ENCODE peak calls at places on chromosome 13, in eight cellular contexts. T, Z, R, J, A, G, P and Q are unnamed samples. For H3K4me1, the result is how much of the 10 kb centered on the place peaks cover.

GRCh38 chr13:46641274-46642081 is 88.5 kb downstream of the LRCH1 start:
- DNase-seq in T (peak), Z (no peak), R (peak), J (no peak), A (no peak), G (no peak), P (peak), Q (no peak)

GRCh38 chr13:40336228-40337221 is 329.9 kb downstream of the FOXO1 start:
- DNase-seq in T (no peak), Z (no peak), R (no peak), J (no peak), A (no peak), G (no peak), P (no peak), Q (no peak)

GRCh38 chr13:31440132-31440531 is 240.4 kb downstream of the B3GLCT start:
- DNase-seq in T (no peak), Z (no peak), R (no peak), J (no peak), A (no peak), G (no peak), P (no peak), Q (no peak)

GRCh38 chr13:42478531-42479156 is 95.3 kb upstream of the TNFSF11 start:
- DNase-seq in T (no peak), Z (peak), R (peak), J (peak), A (peak), G (no peak), P (peak), Q (no peak)

GRCh38 chr13:31674056-31674455 is 65.3 kb upstream of the RXFP2 start:
- DNase-seq in T (peak), Z (no peak), R (peak), J (no peak), A (no peak), G (no peak), P (no peak), Q (no peak)

GRCh38 chr13:47933688-47934011 is 67.4 kb downstream of the SUCLA2 start:
- DNase-seq in T (peak), Z (peak), R (no peak), J (no peak), A (peak), G (no peak), P (no peak), Q (no peak)

GRCh38 chr13:106036870-106037269 is 498.6 kb downstream of the EFNB2 start:
- DNase-seq in T (no peak), Z (peak), R (no peak), J (peak), A (no peak), G (no peak), P (no peak), Q (no peak)

GRCh38 chr13:44899967-44900366 is 89.3 kb downstream of the NUFIP1 start:
- DNase-seq in T (no peak), Z (peak), R (no peak), J (no peak), A (no peak), G (no peak), P (no peak), Q (no peak)

GRCh38 chr13:45474584-45475454 is 10.1 kb downstream of the COG3 start:
- DNase-seq in T (no peak), Z (no peak), R (no peak), J (no peak), A (no peak), G (no peak), P (no peak), Q (no peak)

GRCh38 chr13:46071590-46072249 is 19.2 kb upstream of the ZC3H13 start:
- DNase-seq in T (no peak), Z (no peak), R (no peak), J (no peak), A (no peak), G (no peak), P (no peak), Q (no peak)

GRCh38 chr13:78595458-78595818 is 7.9 kb downstream of the POU4F1 start:
- DNase-seq in T (no peak), Z (no peak), R (no peak), J (peak), A (no peak), G (no peak), P (no peak), Q (no peak)

GRCh38 chr13:73303858-73304257 is 245.1 kb downstream of the KLF5 start:
- DNase-seq in T (peak), Z (peak), R (peak), J (no peak), A (peak), G (no peak), P (no peak), Q (no peak)

GRCh38 chr13:20127563-20128458 is 33.0 kb downstream of the GJA3 start:
- DNase-seq in T (peak), Z (peak), R (peak), J (peak), A (peak), G (no peak), P (peak), Q (peak)

GRCh38 chr13:54033323-54033861 is 1004.8 kb downstream of the OLFM4 start:
- DNase-seq in T (no peak), Z (no peak), R (no peak), J (no peak), A (no peak), G (no peak), P (no peak), Q (no peak)

GRCh38 chr13:54034047-54034446 is 1005.4 kb downstream of the OLFM4 start:
- DNase-seq in T (no peak), Z (no peak), R (no peak), J (no peak), A (no peak), G (no peak), P (no peak), Q (no peak)

GRCh38 chr13:54029226-54029625 is 1000.6 kb downstream of the OLFM4 start:
- DNase-seq in T (peak), Z (peak), R (no peak), J (no peak), A (peak), G (no peak), P (no peak), Q (peak)

GRCh38 chr13:54029720-54030119 is 1001.1 kb downstream of the OLFM4 start:
- DNase-seq in T (no peak), Z (no peak), R (no peak), J (no peak), A (no peak), G (no peak), P (no peak), Q (no peak)
- H3K4me2 ChIP-seq in T (no peak), Z (no peak), R (no peak), J (no peak), A (no peak), G (no peak), P (no peak), Q (no peak)

GRCh38 chr13:110294624-110295023 is 12.3 kb downstream of the COL4A1 start:
- DNase-seq in T (no peak), Z (no peak), R (no peak), J (no peak), A (no peak), G (no peak), P (no peak), Q (no peak)
- H3K4me1 ChIP-seq in T (under half), Z (under half), R (under half), J (under half), A (under half), G (under half), P (under half), Q (under half)

DNA sequence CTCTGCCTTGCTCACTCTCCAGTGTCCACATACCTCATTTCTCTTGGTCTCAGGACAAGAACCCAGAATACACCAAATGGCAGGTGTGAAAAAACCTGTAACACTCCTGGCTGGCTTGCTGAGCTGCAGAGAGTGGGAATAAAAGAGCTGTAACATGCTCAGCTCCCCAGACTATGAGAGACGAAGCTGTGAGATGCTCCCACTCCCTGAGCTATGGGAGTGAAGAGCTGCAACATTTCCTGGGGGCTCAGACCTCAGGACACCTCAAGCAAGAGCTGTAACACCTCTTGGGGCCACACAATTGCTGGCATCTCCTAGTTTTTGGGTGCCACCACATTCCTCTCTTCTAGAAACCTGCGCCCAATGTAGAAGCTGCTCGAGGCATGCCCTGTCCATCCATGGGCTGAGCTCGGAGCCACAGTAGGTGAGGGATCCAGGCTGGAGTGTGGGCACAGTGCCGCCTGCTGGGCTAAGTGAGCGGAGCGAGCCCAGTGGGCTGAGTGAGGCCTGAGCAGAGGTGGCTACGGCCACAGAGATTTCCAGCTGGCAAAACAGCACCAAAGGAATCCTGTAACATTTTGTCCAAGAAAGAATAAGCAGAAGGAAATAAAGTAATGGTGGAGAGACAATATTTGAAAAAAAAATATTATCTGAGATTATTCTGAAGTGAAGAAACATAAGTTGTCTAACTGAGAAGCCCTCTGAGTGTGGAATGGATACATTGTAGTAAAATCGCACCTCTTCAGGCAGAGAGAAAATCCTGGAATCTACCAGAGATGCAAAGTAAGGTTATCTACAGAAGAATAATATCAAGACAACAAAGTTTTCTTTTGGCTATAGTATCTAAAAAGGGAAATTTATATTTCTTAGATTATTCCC is 186.2 kb upstream of the PCDH9 start:
- DNase-seq in T (peak), Z (peak), R (peak), J (peak), A (peak), G (peak), P (no peak), Q (peak)
- TF ChIP-seq EZH2 in T (no peak), Z (no peak), R (no peak), J (no peak), A (no peak), G (no peak), P (no peak), Q (no peak)

GRCh38 chr13:97512732-97513131 is 78.8 kb downstream of the RAP2A start:
- DNase-seq in T (no peak), Z (no peak), R (no peak), J (no peak), A (no peak), G (no peak), P (no peak), Q (no peak)
- H3K4me2 ChIP-seq in T (no peak), Z (no peak), R (no peak), J (no peak), A (no peak), G (no peak), P (no peak), Q (no peak)

GRCh38 chr13:75407998-75408397 is 74.0 kb downstream of the TBC1D4 start:
- DNase-seq in T (no peak), Z (no peak), R (no peak), J (no peak), A (no peak), G (no peak), P (no peak), Q (no peak)
- H3K4me1 ChIP-seq in T (under half), Z (under half), R (under half), J (under half), A (under half), G (under half), P (under half), Q (under half)